ENCODE peak calls at places on chromosomes 12 and 14, in ten cellular contexts. C, X, E, G, M, S, Y, D, F and Z are unnamed samples. For H3K4me1, the result is how much of the 10 kb centered on the place peaks cover.

GRCh38 chr12:5965950-5966383 is 20.9 kb upstream of the ANO2 start:
- DNase-seq in E (peak), Y (no peak), G (peak), D (peak), S (peak), M (no peak), C (peak), F (peak), X (peak), Z (no peak)

GRCh38 chr12:58988643-58989042 is 68.3 kb upstream of the LRIG3 start:
- DNase-seq in M (no peak), E (no peak), D (no peak), G (no peak), Y (no peak), S (no peak), X (no peak), C (no peak), F (no peak), Z (no peak)

GRCh38 chr14:102916347-102917055 is 6.0 kb upstream of the AMN start:
- DNase-seq in D (no peak), S (no peak), F (no peak), M (peak), Y (no peak), X (no peak), E (no peak), G (no peak), C (no peak), Z (peak)

GRCh38 chr12:119802472-119802871 is 74.6 kb downstream of the CIT start:
- DNase-seq in G (no peak), Y (no peak), M (no peak), S (no peak), E (no peak), F (no peak), X (peak), C (peak), D (no peak), Z (no peak)

GRCh38 chr12:127272864-127273263 is 994.1 kb upstream of the TMEM132C start:
- DNase-seq in D (no peak), Y (no peak), E (no peak), G (no peak), X (no peak), S (peak), M (no peak), C (peak), F (no peak), Z (no peak)

GRCh38 chr12:22360772-22361171 is 26.3 kb upstream of the ST8SIA1 start:
- DNase-seq in F (no peak), X (no peak), M (no peak), Y (no peak), E (no peak), S (no peak), D (no peak), G (no peak), C (no peak), Z (peak)

GRCh38 chr12:64273527-64274403 is 51.7 kb upstream of the KICS2 start:
- DNase-seq in C (no peak), G (peak), E (peak), F (no peak), X (peak), Y (no peak), M (no peak), S (no peak), D (no peak), Z (no peak)

GRCh38 chr14:90490727-90491050 is 93.9 kb downstream of the CALM1 start:
- DNase-seq in D (no peak), C (no peak), G (no peak), F (no peak), S (no peak), E (no peak), Y (no peak), M (no peak), X (no peak), Z (no peak)

GRCh38 chr12:102459314-102459713 is 21.0 kb downstream of the IGF1 start:
- DNase-seq in Y (no peak), X (no peak), S (no peak), M (no peak), D (no peak), F (no peak), E (no peak), C (no peak), G (no peak), Z (no peak)

GRCh38 chr12:78101946-78102635 is 271.4 kb downstream of the NAV3 start:
- DNase-seq in D (no peak), S (no peak), F (no peak), C (no peak), X (no peak), E (no peak), Y (no peak), M (no peak), G (no peak), Z (no peak)

GRCh38 chr14:22520235-22520634 is 68.8 kb downstream of the DAD1 start:
- DNase-seq in M (no peak), C (peak), F (no peak), S (no peak), G (no peak), X (no peak), E (no peak), Y (no peak), D (no peak), Z (no peak)

GRCh38 chr12:49331360-49332222 is 5.4 kb downstream of the C1QL4 start:
- DNase-seq in S (peak), C (peak), F (peak), G (peak), X (peak), M (no peak), D (peak), E (no peak), Y (peak), Z (no peak)

GRCh38 chr12:25769076-25769945 is 189.2 kb upstream of the RASSF8 start:
- DNase-seq in X (no peak), E (no peak), F (no peak), G (no peak), Y (no peak), S (no peak), C (peak), D (no peak), M (no peak), Z (no peak)

GRCh38 chr12:13777374-13777773 is 204.0 kb downstream of the GRIN2B start:
- DNase-seq in X (no peak), M (no peak), G (no peak), Y (no peak), D (no peak), S (no peak), F (no peak), E (no peak), C (no peak), Z (no peak)

GRCh38 chr12:94169495-94169894 is 21.1 kb downstream of the PLXNC1 start:
- DNase-seq in E (peak), G (no peak), C (no peak), M (no peak), F (no peak), D (no peak), X (no peak), Y (no peak), S (no peak), Z (no peak)

GRCh38 chr12:132287391-132288238 is 41.8 kb downstream of the GALNT9 start:
- DNase-seq in E (no peak), M (no peak), C (no peak), D (no peak), G (no peak), S (no peak), X (no peak), Y (no peak), F (no peak), Z (peak)

GRCh38 chr12:116455540-116456306 is 103.5 kb upstream of the MAP1LC3B2 start:
- DNase-seq in M (peak), S (peak), Y (peak), C (peak), F (no peak), D (no peak), G (no peak), E (no peak), X (peak), Z (no peak)

GRCh38 chr14:104970231-104971068 is 7.7 kb downstream of the AHNAK2 start:
- DNase-seq in Y (no peak), X (peak), G (no peak), C (peak), F (no peak), E (no peak), D (no peak), M (no peak), S (no peak), Z (peak)

GRCh38 chr14:25006961-25007795 is 42.8 kb downstream of the STXBP6 start:
- DNase-seq in D (no peak), Y (no peak), X (no peak), G (peak), C (peak), S (no peak), M (no peak), E (no peak), F (no peak), Z (no peak)

GRCh38 chr12:115941362-115941761 is 336.1 kb downstream of the MED13L start:
- DNase-seq in M (no peak), D (no peak), Y (no peak), F (no peak), S (peak), C (peak), X (no peak), E (no peak), G (no peak), Z (no peak)

GRCh38 chr14:90696728-90697127 is 119.5 kb downstream of the TTC7B start:
- DNase-seq in Y (no peak), M (no peak), X (no peak), C (no peak), E (no peak), G (no peak), F (no peak), D (no peak), S (no peak), Z (no peak)

GRCh38 chr12:39235990-39236767 is 206.7 kb downstream of the KIF21A start:
- DNase-seq in M (no peak), G (no peak), S (no peak), C (peak), D (no peak), Y (no peak), X (no peak), E (no peak), F (no peak), Z (no peak)

GRCh38 chr12:132279930-132280329 is 49.5 kb downstream of the GALNT9 start:
- DNase-seq in D (no peak), F (no peak), Y (no peak), S (no peak), E (no peak), M (no peak), C (no peak), X (no peak), G (no peak), Z (no peak)

GRCh38 chr12:8722286-8722685 is 24.5 kb downstream of the RIMKLB start:
- DNase-seq in C (no peak), F (no peak), S (peak), M (no peak), G (no peak), X (peak), Y (no peak), E (no peak), D (no peak), Z (no peak)

GRCh38 chr12:113088971-113089756 is 32.6 kb downstream of the DTX1 start:
- DNase-seq in C (no peak), D (no peak), M (peak), S (no peak), E (peak), G (no peak), X (no peak), Y (no peak), F (no peak), Z (no peak)

GRCh38 chr14:63388766-63389431 is 70.2 kb upstream of the GPHB5 start:
- DNase-seq in G (peak), X (peak), F (peak), M (peak), C (peak), S (no peak), D (peak), Y (no peak), E (peak), Z (peak)

GRCh38 chr12:119916111-119916510 is 39.0 kb upstream of the CIT start:
- DNase-seq in E (no peak), S (no peak), D (no peak), Y (no peak), M (no peak), G (no peak), F (no peak), X (no peak), C (no peak), Z (no peak)

GRCh38 chr12:126488786-126489185 is 1423.6 kb downstream of the AACS start:
- DNase-seq in E (no peak), X (no peak), S (no peak), G (no peak), F (no peak), C (no peak), M (no peak), D (no peak), Y (no peak), Z (no peak)

GRCh38 chr12:46617167-46617566 is 208.6 kb downstream of the SLC38A4 start:
- DNase-seq in C (peak), E (no peak), G (no peak), D (no peak), Y (peak), S (no peak), M (no peak), F (no peak), X (no peak), Z (no peak)

GRCh38 chr14:30227871-30228270 is 300.2 kb upstream of the PRKD1 start:
- DNase-seq in F (no peak), E (no peak), D (no peak), S (no peak), X (no peak), M (no peak), G (no peak), Y (peak), C (peak), Z (no peak)

GRCh38 chr14:65169351-65169750 is 67.0 kb upstream of the MAX start:
- DNase-seq in Y (no peak), G (no peak), X (no peak), D (peak), E (no peak), F (no peak), S (no peak), M (no peak), C (peak), Z (no peak)

GRCh38 chr12:124898200-124898950 is 16.1 kb downstream of the UBC start:
- DNase-seq in E (peak), G (peak), C (peak), S (no peak), D (peak), X (peak), Y (peak), M (peak), F (peak), Z (peak)

GRCh38 chr12:115354007-115354452 is 670.1 kb upstream of the TBX3 start:
- DNase-seq in Y (peak), M (no peak), C (peak), D (no peak), S (no peak), G (peak), E (no peak), X (no peak), F (no peak), Z (no peak)

GRCh38 chr12:27412047-27412446 is 34.5 kb upstream of the SMCO2 start:
- DNase-seq in M (no peak), X (no peak), G (no peak), D (no peak), S (no peak), E (no peak), F (no peak), Y (no peak), C (no peak), Z (no peak)

GRCh38 chr14:48874701-48875100 is 711.5 kb downstream of the RPS29 start:
- DNase-seq in D (no peak), F (no peak), X (peak), S (no peak), G (no peak), M (no peak), C (no peak), Y (no peak), E (no peak), Z (no peak)

GRCh38 chr14:75803768-75804167 is 142.7 kb downstream of the TTLL5 start:
- DNase-seq in D (no peak), C (peak), F (no peak), Y (no peak), S (no peak), E (no peak), M (no peak), X (peak), G (no peak), Z (peak)

GRCh38 chr14:79363291-79363690 is 848.0 kb downstream of the DIO2 start:
- DNase-seq in Y (no peak), M (no peak), E (no peak), S (no peak), F (no peak), D (no peak), G (no peak), X (no peak), C (no peak), Z (no peak)

GRCh38 chr12:100827901-100828520 is 33.4 kb downstream of the ANO4 start:
- DNase-seq in G (peak), C (peak), S (no peak), D (peak), Y (no peak), X (peak), M (no peak), F (no peak), E (no peak), Z (no peak)

GRCh38 chr12:10409387-10409786 is at the start of gene KLRC4:
- DNase-seq in G (no peak), F (no peak), C (peak), D (peak), E (no peak), Y (no peak), S (no peak), X (no peak), M (no peak), Z (no peak)

GRCh38 chr14:77032854-77033621 is 4.5 kb upstream of the IRF2BPL start:
- DNase-seq in C (peak), F (peak), Y (peak), G (peak), E (peak), M (peak), X (peak), D (peak), S (peak), Z (peak)
- H3K4me3 ChIP-seq in C (peak), F (peak), Y (peak), G (peak), E (peak), M (peak), X (peak), D (peak), S (peak), Z (peak)

GRCh38 chr12:104733717-104734175 is 224.3 kb downstream of the SLC41A2 start:
- DNase-seq in E (peak), G (peak), S (no peak), M (no peak), Y (no peak), D (peak), F (peak), C (no peak), X (peak), Z (peak)
- TF ChIP-seq CTCF in E (peak), G (peak), S (no peak), M (peak), Y (no peak), D (peak), F (peak), C (no peak), X (peak), Z (no peak)

DNA sequence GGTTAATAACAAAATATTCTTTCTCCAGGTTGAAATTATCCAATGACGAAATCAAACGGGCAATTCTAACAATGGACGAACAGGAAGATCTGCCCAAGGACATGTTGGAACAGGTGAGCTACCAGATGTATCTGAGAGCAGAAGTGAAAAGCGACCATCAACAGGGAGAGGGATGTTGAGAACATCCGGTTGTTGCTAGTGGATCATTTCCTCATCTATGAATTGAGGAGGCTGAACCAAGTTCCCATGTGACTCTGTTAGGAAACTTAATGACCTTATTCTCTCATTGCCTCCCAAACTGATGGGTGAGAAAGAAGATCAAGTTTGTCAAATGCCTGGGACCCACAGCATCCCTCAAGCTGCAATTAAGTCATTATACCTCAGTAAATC is 117.7 kb downstream of the GPR135 start:
- DNase-seq in D (peak), S (no peak), G (no peak), Y (no peak), C (no peak), E (no peak), F (no peak), M (no peak), X (no peak), Z (no peak)
- H3K4me1 ChIP-seq in D (under half), S (half or more), G (under half), Y (under half), C (under half), E (under half), F (under half), M (under half), X (under half), Z (under half)

DNA sequence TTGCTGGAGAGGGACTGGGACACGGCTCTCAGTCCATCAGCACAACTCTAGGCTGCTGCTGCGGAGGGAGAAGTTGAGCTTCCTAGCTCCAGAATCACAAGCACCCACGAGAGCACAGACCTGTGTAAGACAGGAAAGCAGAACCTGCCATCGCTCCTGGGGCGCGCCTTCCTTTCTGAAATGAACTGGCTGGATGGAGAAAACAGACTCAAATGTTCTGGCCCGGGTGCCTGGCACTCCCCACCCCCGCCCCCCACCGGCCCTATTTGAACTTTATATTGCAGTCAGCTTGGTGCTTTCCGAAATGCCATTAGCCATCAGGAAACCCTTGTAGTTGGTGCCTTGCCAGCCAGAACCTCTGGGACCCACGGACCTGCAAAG is 23.8 kb downstream of the MVK start:
- DNase-seq in M (no peak), X (no peak), E (no peak), S (no peak), Y (no peak), C (no peak), F (no peak), G (no peak), D (no peak), Z (no peak)
- H3K4me3 ChIP-seq in M (no peak), X (no peak), E (no peak), S (no peak), Y (no peak), C (no peak), F (no peak), G (no peak), D (no peak), Z (no peak)

GRCh38 chr12:95982602-95983001 is 13.5 kb downstream of the HAL start:
- DNase-seq in E (no peak), C (no peak), Y (no peak), S (peak), X (no peak), G (no peak), F (no peak), D (no peak), M (no peak), Z (no peak)

GRCh38 chr12:95986635-95987535 is 9.3 kb downstream of the HAL start:
- DNase-seq in E (no peak), M (no peak), C (no peak), X (no peak), F (no peak), G (no peak), D (no peak), S (peak), Y (no peak), Z (no peak)

GRCh38 chr12:95988506-95989275 is 7.5 kb downstream of the HAL start:
- DNase-seq in F (no peak), G (no peak), M (no peak), E (no peak), D (no peak), C (no peak), S (peak), X (no peak), Y (no peak), Z (no peak)

GRCh38 chr12:95980437-95980836 is 15.7 kb downstream of the HAL start:
- DNase-seq in D (no peak), S (peak), G (no peak), C (no peak), X (no peak), Y (no peak), E (no peak), M (no peak), F (no peak), Z (no peak)

GRCh38 chr12:95984685-95985084 is 11.5 kb downstream of the HAL start:
- DNase-seq in C (no peak), X (no peak), G (no peak), S (no peak), Y (no peak), E (no peak), F (no peak), M (no peak), D (no peak), Z (no peak)
- TF ChIP-seq CTCF in C (no peak), X (no peak), G (no peak), S (no peak), Y (no peak), E (no peak), F (no peak), M (no peak), D (no peak), Z (no peak)